ENCODE peak calls at places on chromosomes 7 and 10, in nine cellular contexts. One of them, this sample, is unnamed.

GRCh38 chr7:77699056-77699455 is 2.8 kb downstream of the RSBN1L start:
- DNase-seq in fibroblast of the aortic adventitia: no peak
- DNase-seq in OCI-M1: peak
- DNase-seq in Panc1: no peak
- DNase-seq in dorsolateral prefrontal cortex: no peak
- DNase-seq in cardiac fibroblast: no peak
- DNase-seq in activated T-cell treated with anti-CD3 and anti-CD28 coated beads, Interleukin-2, amount 50 U/mL, for 24 hours: no peak
- DNase-seq in AG09319: no peak
- DNase-seq in KG1: no peak
- DNase-seq in this sample: no peak

GRCh38 chr10:131777162-131777561 is 123.6 kb upstream of the PPP2R2D start:
- DNase-seq in fibroblast of the aortic adventitia: no peak
- DNase-seq in OCI-M1: no peak
- DNase-seq in Panc1: no peak
- DNase-seq in dorsolateral prefrontal cortex: no peak
- DNase-seq in cardiac fibroblast: no peak
- DNase-seq in activated T-cell treated with anti-CD3 and anti-CD28 coated beads, Interleukin-2, amount 50 U/mL, for 24 hours: no peak
- DNase-seq in AG09319: no peak
- DNase-seq in KG1: no peak
- DNase-seq in this sample: no peak

GRCh38 chr7:1642291-1642728 is 27.8 kb upstream of the ELFN1 start:
- DNase-seq in fibroblast of the aortic adventitia: no peak
- DNase-seq in OCI-M1: no peak
- DNase-seq in Panc1: no peak
- DNase-seq in dorsolateral prefrontal cortex: no peak
- DNase-seq in cardiac fibroblast: no peak
- DNase-seq in activated T-cell treated with anti-CD3 and anti-CD28 coated beads, Interleukin-2, amount 50 U/mL, for 24 hours: no peak
- DNase-seq in AG09319: no peak
- DNase-seq in KG1: no peak
- DNase-seq in this sample: no peak

GRCh38 chr10:35961501-35961900 is 319.4 kb upstream of the FZD8 start:
- DNase-seq in fibroblast of the aortic adventitia: peak
- DNase-seq in OCI-M1: no peak
- DNase-seq in Panc1: no peak
- DNase-seq in dorsolateral prefrontal cortex: no peak
- DNase-seq in cardiac fibroblast: no peak
- DNase-seq in activated T-cell treated with anti-CD3 and anti-CD28 coated beads, Interleukin-2, amount 50 U/mL, for 24 hours: no peak
- DNase-seq in AG09319: no peak
- DNase-seq in KG1: no peak
- DNase-seq in this sample: peak

GRCh38 chr10:116687633-116688032 is 54.7 kb downstream of the HSPA12A start:
- DNase-seq in fibroblast of the aortic adventitia: no peak
- DNase-seq in OCI-M1: no peak
- DNase-seq in Panc1: no peak
- DNase-seq in dorsolateral prefrontal cortex: no peak
- DNase-seq in cardiac fibroblast: no peak
- DNase-seq in activated T-cell treated with anti-CD3 and anti-CD28 coated beads, Interleukin-2, amount 50 U/mL, for 24 hours: no peak
- DNase-seq in AG09319: no peak
- DNase-seq in KG1: no peak
- DNase-seq in this sample: no peak

GRCh38 chr7:155811895-155812761 is at the start of gene SHH:
- DNase-seq in fibroblast of the aortic adventitia: peak
- DNase-seq in OCI-M1: no peak
- DNase-seq in Panc1: no peak
- DNase-seq in dorsolateral prefrontal cortex: no peak
- DNase-seq in cardiac fibroblast: no peak
- DNase-seq in activated T-cell treated with anti-CD3 and anti-CD28 coated beads, Interleukin-2, amount 50 U/mL, for 24 hours: no peak
- DNase-seq in AG09319: no peak
- DNase-seq in KG1: no peak
- DNase-seq in this sample: no peak

GRCh38 chr7:44572771-44573170 is 937 bp downstream of the DDX56 start:
- DNase-seq in fibroblast of the aortic adventitia: no peak
- DNase-seq in OCI-M1: no peak
- DNase-seq in Panc1: no peak
- DNase-seq in dorsolateral prefrontal cortex: no peak
- DNase-seq in cardiac fibroblast: no peak
- DNase-seq in activated T-cell treated with anti-CD3 and anti-CD28 coated beads, Interleukin-2, amount 50 U/mL, for 24 hours: no peak
- DNase-seq in AG09319: no peak
- DNase-seq in KG1: no peak
- DNase-seq in this sample: no peak

GRCh38 chr10:89954787-89955566 is 253.6 kb downstream of the KIF20B start:
- DNase-seq in fibroblast of the aortic adventitia: peak
- DNase-seq in OCI-M1: peak
- DNase-seq in Panc1: no peak
- DNase-seq in dorsolateral prefrontal cortex: no peak
- DNase-seq in cardiac fibroblast: peak
- DNase-seq in activated T-cell treated with anti-CD3 and anti-CD28 coated beads, Interleukin-2, amount 50 U/mL, for 24 hours: no peak
- DNase-seq in AG09319: no peak
- DNase-seq in KG1: peak
- DNase-seq in this sample: no peak

GRCh38 chr7:40223451-40224112 is 88.8 kb downstream of the SUGCT start:
- DNase-seq in fibroblast of the aortic adventitia: no peak
- DNase-seq in OCI-M1: no peak
- DNase-seq in Panc1: no peak
- DNase-seq in dorsolateral prefrontal cortex: no peak
- DNase-seq in cardiac fibroblast: no peak
- DNase-seq in activated T-cell treated with anti-CD3 and anti-CD28 coated beads, Interleukin-2, amount 50 U/mL, for 24 hours: no peak
- DNase-seq in AG09319: no peak
- DNase-seq in KG1: no peak
- DNase-seq in this sample: no peak

This sample was measured in H4.